ENCODE peak calls at places on chromosomes 13 and 19, in ten cellular contexts. O is HT-29, K is brain microvascular endothelial cell, E is left lung, W is left colon, I is RWPE1, G is HTR-8/SVneo, X is ELF-1, T is kidney glomerular epithelial cell, H is uterus. U is an unnamed sample.

GRCh38 chr13:97630725-97631124 is 196.8 kb downstream of the RAP2A start:
- DNase-seq in K (no peak), I (no peak), E (no peak), O (no peak), G (no peak), T (no peak), W (no peak), X (no peak), H (no peak), U (no peak)

GRCh38 chr19:20662421-20663105 is 1.2 kb upstream of the ZNF626 start:
- DNase-seq in K (no peak), W (no peak), X (peak), T (no peak), H (no peak), O (no peak), E (no peak), I (no peak), G (no peak), U (no peak)

GRCh38 chr13:28630864-28631263 is 28.1 kb upstream of the POMP start:
- DNase-seq in W (no peak), I (no peak), X (no peak), E (no peak), O (no peak), T (no peak), K (no peak), H (no peak), G (no peak), U (no peak)

GRCh38 chr19:17475541-17476115 is 5.3 kb downstream of the SLC27A1 start:
- DNase-seq in K (peak), G (no peak), H (no peak), O (peak), X (no peak), I (no peak), E (no peak), W (no peak), T (no peak), U (no peak)

GRCh38 chr13:79282976-79283375 is 123.1 kb downstream of the RBM26 start:
- DNase-seq in W (no peak), I (peak), E (no peak), T (no peak), O (no peak), H (no peak), X (no peak), K (no peak), G (peak), U (no peak)

GRCh38 chr13:75079226-75079625 is 402.7 kb downstream of the TBC1D4 start:
- DNase-seq in I (no peak), T (peak), W (no peak), E (no peak), X (no peak), O (no peak), K (peak), H (no peak), G (no peak), U (peak)

GRCh38 chr19:18321729-18322091 is 1.2 kb downstream of the LSM4 start:
- DNase-seq in T (no peak), G (no peak), O (no peak), X (peak), W (no peak), I (no peak), H (no peak), E (no peak), K (no peak), U (no peak)

GRCh38 chr13:28464861-28465260 is 30.1 kb downstream of the FLT1 start:
- DNase-seq in X (no peak), H (no peak), O (no peak), T (no peak), E (no peak), I (no peak), W (no peak), G (no peak), K (no peak), U (no peak)

GRCh38 chr19:3357731-3358391 is 8.5 kb upstream of the NFIC start:
- DNase-seq in I (no peak), T (no peak), E (no peak), H (peak), O (no peak), X (peak), G (no peak), W (no peak), K (no peak), U (no peak)

GRCh38 chr19:1156305-1156801 is 17.7 kb downstream of the SBNO2 start:
- DNase-seq in E (peak), I (no peak), H (peak), O (no peak), W (no peak), G (no peak), X (no peak), K (no peak), T (no peak), U (no peak)

GRCh38 chr13:85985791-85986190 is 186.6 kb upstream of the SLITRK6 start:
- DNase-seq in O (no peak), H (no peak), X (no peak), I (peak), K (no peak), W (no peak), T (peak), E (no peak), G (peak), U (no peak)

GRCh38 chr13:92377396-92377795 is 849.2 kb upstream of the GPC6 start:
- DNase-seq in W (no peak), X (no peak), T (no peak), O (no peak), K (no peak), G (no peak), I (no peak), E (no peak), H (no peak), U (no peak)

GRCh38 chr13:50685491-50685890 is 158.0 kb downstream of the DLEU7 start:
- DNase-seq in I (no peak), T (no peak), X (no peak), K (peak), W (peak), O (no peak), E (no peak), H (peak), G (no peak), U (no peak)

GRCh38 chr13:19982447-19983043 is 24.0 kb downstream of the ZMYM2 start:
- DNase-seq in W (no peak), X (no peak), K (no peak), E (no peak), G (no peak), T (no peak), I (no peak), H (no peak), O (no peak), U (no peak)

GRCh38 chr13:50589139-50589538 is 254.4 kb downstream of the DLEU7 start:
- DNase-seq in H (no peak), K (peak), G (peak), X (no peak), O (no peak), W (no peak), E (no peak), T (peak), I (peak), U (peak)

U was measured in Caki2.